ENCODE peak calls at places on chromosome 1, in seven cellular contexts. V is naive thymus-derived CD8-positive, alpha-beta T cell; N is T-cell; K is aorta; H is esophagus mucosa; U is gastroesophageal sphincter; O is Panc1. L is an unnamed sample.
A peak's percentile ranks its signal among the peaks of the same experiment; 100 is the strongest.

GRCh38 chr1:180966310-180966709 is 53.6 kb downstream of the KIAA1614 start:
- ATAC-seq in V (no peak), N (no peak), K (no peak), H (no peak), U (no peak), O (no peak), L (no peak)

GRCh38 chr1:93346472-93346991 is 825 bp downstream of the DR1 start:
- ATAC-seq in V (peak; percentile 32), N (peak; percentile 13), K (peak; percentile 40), H (peak; percentile 30), U (no peak), O (peak; percentile 2), L (peak; percentile 45)

GRCh38 chr1:156463874-156464273 is 36.7 kb downstream of the MEF2D start:
- ATAC-seq in V (no peak), N (no peak), K (peak; percentile 58), H (no peak), U (peak; percentile 86), O (no peak), L (no peak)

GRCh38 chr1:215637041-215637573 is 70.0 kb downstream of the KCTD3 start:
- ATAC-seq in V (no peak), N (no peak), K (peak; percentile 78), H (peak; percentile 77), U (peak; percentile 85), O (peak; percentile 45), L (no peak)

GRCh38 chr1:76086109-76086508 is 11.6 kb downstream of the ST6GALNAC3 start:
- ATAC-seq in V (no peak), N (no peak), K (no peak), H (no peak), U (no peak), O (no peak), L (no peak)

GRCh38 chr1:85179517-85179916 is 21.3 kb downstream of the SYDE2 start:
- ATAC-seq in V (peak; percentile 96), N (peak; percentile 79), K (no peak), H (no peak), U (no peak), O (no peak), L (peak; percentile 73)

GRCh38 chr1:230487773-230488428 is 61.8 kb upstream of the PGBD5 start:
- ATAC-seq in V (no peak), N (no peak), K (no peak), H (no peak), U (no peak), O (no peak), L (no peak)

GRCh38 chr1:205251576-205251975 is 23.8 kb downstream of the TMCC2 start:
- ATAC-seq in V (no peak), N (no peak), K (no peak), H (no peak), U (no peak), O (no peak), L (no peak)

GRCh38 chr1:168465942-168466702 is 77.7 kb downstream of the XCL2 start:
- ATAC-seq in V (peak; percentile 72), N (peak; percentile 56), K (no peak), H (peak; percentile 57), U (no peak), O (no peak), L (peak; percentile 82)

GRCh38 chr1:183185941-183186490 is at the start of gene LAMC2:
- ATAC-seq in V (peak; percentile 52), N (peak; percentile 19), K (peak; percentile 56), H (peak; percentile 99), U (peak; percentile 78), O (peak; percentile 91), L (peak; percentile 86)

GRCh38 chr1:247172956-247173355 is 1.1 kb upstream of the ZNF124 start:
- ATAC-seq in V (no peak), N (no peak), K (no peak), H (peak; percentile 24), U (no peak), O (no peak), L (no peak)

GRCh38 chr1:248752119-248752931 is 3.2 kb downstream of the LYPD8 start:
- ATAC-seq in V (no peak), N (no peak), K (no peak), H (no peak), U (no peak), O (peak; percentile 47), L (peak; percentile 14)

GRCh38 chr1:51313961-51314777 is 16.2 kb downstream of the TTC39A start:
- ATAC-seq in V (no peak), N (no peak), K (peak; percentile 21), H (peak; percentile 80), U (peak; percentile 29), O (peak; percentile 58), L (peak; percentile 78)

GRCh38 chr1:94676686-94677085 is 135.1 kb upstream of the F3 start:
- ATAC-seq in V (no peak), N (no peak), K (no peak), H (peak; percentile 83), U (no peak), O (no peak), L (no peak)

GRCh38 chr1:87644033-87644432 is 315.4 kb downstream of the LMO4 start:
- ATAC-seq in V (no peak), N (no peak), K (peak; percentile 33), H (no peak), U (no peak), O (no peak), L (no peak)

GRCh38 chr1:90614872-90615271 is 102.2 kb downstream of the BARHL2 start:
- ATAC-seq in V (no peak), N (no peak), K (peak; percentile 29), H (no peak), U (no peak), O (no peak), L (no peak)

GRCh38 chr1:13723810-13724209 is 23.8 kb downstream of the PRDM2 start:
- ATAC-seq in V (no peak), N (no peak), K (peak; percentile 41), H (peak; percentile 94), U (peak; percentile 68), O (no peak), L (no peak)

GRCh38 chr1:204830671-204831585 is 39.7 kb upstream of the NFASC start:
- ATAC-seq in V (no peak), N (no peak), K (no peak), H (no peak), U (no peak), O (no peak), L (no peak)

GRCh38 chr1:163347106-163347505 is 25.4 kb downstream of the NUF2 start:
- ATAC-seq in V (no peak), N (no peak), K (no peak), H (no peak), U (no peak), O (no peak), L (no peak)

GRCh38 chr1:6040859-6041415 is 4.8 kb upstream of the KCNAB2 start:
- ATAC-seq in V (no peak), N (no peak), K (no peak), H (no peak), U (no peak), O (peak; percentile 6), L (no peak)

GRCh38 chr1:15393475-15394260 is 16.0 kb upstream of the EFHD2 start:
- ATAC-seq in V (no peak), N (no peak), K (no peak), H (no peak), U (no peak), O (no peak), L (no peak)

GRCh38 chr1:9320520-9321479 is 28.1 kb downstream of the SPSB1 start:
- ATAC-seq in V (no peak), N (no peak), K (no peak), H (no peak), U (peak; percentile 17), O (no peak), L (no peak)

GRCh38 chr1:241827308-241827707 is 20.7 kb upstream of the EXO1 start:
- ATAC-seq in V (no peak), N (no peak), K (no peak), H (no peak), U (no peak), O (no peak), L (no peak)

L was measured in activated T-helper 17 cell treated with anti-CD3 and anti-CD28 coated beads, Interleukin-2, amount 50 U/mL, for 72 hours.